ENCODE peak calls at places on chromosomes 16 and 17, in nine cellular contexts. T, Z, E, F, N, U, L, S and P are unnamed samples.

GRCh38 chr16:82240111-82240510 is 70.1 kb upstream of the MPHOSPH6 start:
- DNase-seq in T (no peak), Z (no peak), E (no peak), F (no peak), N (no peak), U (no peak), L (no peak), S (no peak), P (no peak)

GRCh38 chr16:166375-167116 is 768 bp downstream of the HBM start:
- DNase-seq in T (no peak), Z (peak; percentile 43), E (no peak), F (no peak), N (no peak), U (no peak), L (no peak), S (no peak), P (no peak)

GRCh38 chr17:79843475-79843916 is 4.3 kb upstream of the CBX4 start:
- DNase-seq in T (no peak), Z (no peak), E (no peak), F (peak; percentile 41), N (no peak), U (no peak), L (no peak), S (no peak), P (no peak)

GRCh38 chr17:79832211-79833109 is 6.8 kb downstream of the CBX4 start:
- DNase-seq in T (no peak), Z (no peak), E (no peak), F (no peak), N (no peak), U (no peak), L (peak; percentile 85), S (peak; percentile 62), P (peak; percentile 58)

GRCh38 chr16:82580293-82580900 is 46.4 kb upstream of the CDH13 start:
- DNase-seq in T (no peak), Z (peak; percentile 7), E (peak; percentile 14), F (no peak), N (no peak), U (no peak), L (peak; percentile 19), S (peak; percentile 21), P (peak; percentile 51)

GRCh38 chr16:19386555-19386954 is 31.1 kb upstream of the TMC5 start:
- DNase-seq in T (no peak), Z (no peak), E (no peak), F (no peak), N (no peak), U (no peak), L (no peak), S (no peak), P (no peak)

GRCh38 chr17:82370471-82371332 is 863 bp upstream of the UTS2R start:
- DNase-seq in T (no peak), Z (no peak), E (no peak), F (peak; percentile 52), N (no peak), U (no peak), L (no peak), S (no peak), P (no peak)

GRCh38 chr16:12228079-12228606 is 251.6 kb downstream of the SNX29 start:
- DNase-seq in T (no peak), Z (no peak), E (no peak), F (no peak), N (no peak), U (no peak), L (no peak), S (no peak), P (no peak)

GRCh38 chr17:63545302-63545928 is 4.9 kb upstream of the DCAF7 start:
- DNase-seq in T (no peak), Z (no peak), E (no peak), F (no peak), N (no peak), U (no peak), L (no peak), S (no peak), P (no peak)

GRCh38 chr17:48416971-48417370 is 13.0 kb downstream of the SKAP1 start:
- DNase-seq in T (no peak), Z (no peak), E (no peak), F (no peak), N (no peak), U (no peak), L (no peak), S (no peak), P (no peak)

GRCh38 chr17:80826955-80827645 is 164.5 kb upstream of the CHMP6 start:
- DNase-seq in T (no peak), Z (no peak), E (peak; percentile 98), F (no peak), N (peak; percentile 96), U (no peak), L (no peak), S (peak; percentile 45), P (no peak)

GRCh38 chr16:84058664-84059063 is 16.1 kb upstream of the SLC38A8 start:
- DNase-seq in T (no peak), Z (no peak), E (no peak), F (no peak), N (no peak), U (no peak), L (no peak), S (no peak), P (no peak)

GRCh38 chr16:67475051-67475450 is 5.9 kb downstream of the ATP6V0D1 start:
- DNase-seq in T (no peak), Z (no peak), E (no peak), F (peak; percentile 73), N (no peak), U (no peak), L (no peak), S (no peak), P (no peak)

GRCh38 chr17:28747046-28747691 is 3.4 kb downstream of the TRAF4 start:
- DNase-seq in T (no peak), Z (no peak), E (no peak), F (peak; percentile 78), N (no peak), U (no peak), L (no peak), S (no peak), P (peak; percentile 100)

GRCh38 chr16:25855818-25856217 is 164.1 kb downstream of the HS3ST4 start:
- DNase-seq in T (no peak), Z (no peak), E (no peak), F (no peak), N (no peak), U (no peak), L (no peak), S (no peak), P (no peak)

GRCh38 chr16:49493836-49494235 is 120.2 kb downstream of the C16orf78 start:
- DNase-seq in T (no peak), Z (no peak), E (no peak), F (no peak), N (no peak), U (no peak), L (no peak), S (no peak), P (no peak)

GRCh38 chr16:85085721-85086120 is 26.6 kb downstream of the CIBAR2 start:
- DNase-seq in T (no peak), Z (no peak), E (no peak), F (no peak), N (no peak), U (no peak), L (peak; percentile 36), S (no peak), P (no peak)

GRCh38 chr17:36623281-36623680 is 21.9 kb downstream of the MRM1 start:
- DNase-seq in T (no peak), Z (no peak), E (no peak), F (no peak), N (no peak), U (no peak), L (no peak), S (no peak), P (no peak)